ENCODE peak calls at places on chromosomes 1 and 21, in five cellular contexts. W is AG09309, A is fibroblast of pulmonary artery, F is astrocyte of the spinal cord, H is kidney. T is an unnamed sample.

GRCh38 chr1:172002725-172003345 is 161.5 kb downstream of the DNM3 start:
- DNase-seq in W (no peak), A (peak), F (peak), H (no peak), T (peak)

GRCh38 chr21:34889537-34890257 is 159.4 kb downstream of the RUNX1 start:
- DNase-seq in W (no peak), A (peak), F (peak), H (peak), T (no peak)

GRCh38 chr1:197736689-197737088 is 38.6 kb downstream of the DENND1B start:
- DNase-seq in W (peak), A (peak), F (peak), H (no peak), T (no peak)

GRCh38 chr1:22619252-22619651 is 17.2 kb upstream of the C1QA start:
- DNase-seq in W (no peak), A (no peak), F (no peak), H (no peak), T (no peak)

GRCh38 chr21:45330851-45331261 is 43.2 kb upstream of the POFUT2 start:
- DNase-seq in W (no peak), A (no peak), F (no peak), H (peak), T (no peak)

GRCh38 chr1:248686815-248687214 is 15.8 kb downstream of the OR14I1 start:
- DNase-seq in W (no peak), A (no peak), F (no peak), H (no peak), T (no peak)

GRCh38 chr21:45209046-45209445 is 78.6 kb downstream of the POFUT2 start:
- DNase-seq in W (peak), A (peak), F (peak), H (no peak), T (peak)

GRCh38 chr1:113928129-113928949 is 785 bp upstream of the HIPK1 start:
- DNase-seq in W (no peak), A (no peak), F (peak), H (no peak), T (no peak)

GRCh38 chr1:89808429-89809117 is 12.3 kb upstream of the LRRC8D start:
- DNase-seq in W (no peak), A (peak), F (peak), H (no peak), T (no peak)

GRCh38 chr1:204617256-204618147 is 68.0 kb downstream of the LRRN2 start:
- DNase-seq in W (no peak), A (no peak), F (no peak), H (peak), T (no peak)

GRCh38 chr1:157301477-157302198 is 163.4 kb upstream of the ETV3 start:
- DNase-seq in W (no peak), A (no peak), F (no peak), H (no peak), T (no peak)
- TF ChIP-seq CTCF in W (no peak), A (no peak), F (no peak), H (no peak), T (no peak)

GRCh38 chr1:43147625-43148319 is 24.3 kb downstream of the EBNA1BP2 start:
- DNase-seq in W (no peak), A (peak), F (peak), H (peak), T (peak)

GRCh38 chr1:43143441-43143888 is 28.6 kb downstream of the EBNA1BP2 start:
- DNase-seq in W (no peak), A (no peak), F (no peak), H (no peak), T (no peak)

GRCh38 chr1:43140583-43140982 is 31.5 kb downstream of the EBNA1BP2 start:
- DNase-seq in W (no peak), A (no peak), F (no peak), H (no peak), T (no peak)

GRCh38 chr1:43140010-43140409 is 32.1 kb downstream of the EBNA1BP2 start:
- DNase-seq in W (no peak), A (no peak), F (no peak), H (no peak), T (no peak)

GRCh38 chr1:43144228-43144627 is 27.9 kb downstream of the EBNA1BP2 start:
- DNase-seq in W (peak), A (peak), F (peak), H (no peak), T (peak)
- H3K4me3 ChIP-seq in W (no peak), A (no peak), F (no peak), H (no peak), T (no peak)

DNA sequence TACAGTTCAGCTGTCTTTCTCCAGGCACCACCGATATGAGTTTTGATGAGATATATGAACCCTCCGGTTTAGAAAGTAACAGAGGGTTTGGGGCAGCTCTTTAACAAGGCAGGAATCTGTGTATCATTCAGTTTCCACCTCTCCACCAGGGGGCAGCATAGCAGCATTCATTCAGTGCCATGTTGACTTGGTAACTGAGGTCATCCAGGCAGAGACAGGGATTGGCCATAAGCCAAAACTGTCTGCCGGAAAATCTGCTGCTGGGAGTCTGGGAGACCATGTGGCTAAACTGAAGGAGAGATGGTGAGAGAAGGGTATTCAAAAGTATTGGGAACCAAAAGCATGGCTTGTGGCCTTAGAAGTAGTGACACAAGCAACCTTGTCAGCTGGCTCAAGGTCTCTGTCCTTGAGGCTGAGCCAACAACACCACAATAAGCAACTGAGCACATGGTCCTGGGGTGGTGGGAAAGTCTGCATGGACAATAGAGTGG is 98.5 kb downstream of the LMX1A start:
- DNase-seq in W (peak), A (peak), F (peak), H (no peak), T (peak)
- TF ChIP-seq CTCF in W (peak), A (peak), F (peak), H (peak), T (peak)

GRCh38 chr1:238466459-238466858 is 575.7 kb upstream of the ZP4 start:
- DNase-seq in W (no peak), A (no peak), F (peak), H (no peak), T (no peak)

GRCh38 chr1:238468068-238468467 is 577.3 kb upstream of the ZP4 start:
- DNase-seq in W (no peak), A (no peak), F (no peak), H (no peak), T (no peak)

GRCh38 chr1:238474263-238474662 is 583.5 kb upstream of the ZP4 start:
- DNase-seq in W (no peak), A (no peak), F (no peak), H (no peak), T (no peak)

GRCh38 chr1:238465449-238465848 is 574.7 kb upstream of the ZP4 start:
- DNase-seq in W (no peak), A (no peak), F (peak), H (no peak), T (no peak)

GRCh38 chr1:238469146-238469601 is 578.5 kb upstream of the ZP4 start:
- DNase-seq in W (no peak), A (peak), F (peak), H (no peak), T (peak)
- H3K4me3 ChIP-seq in W (peak), A (no peak), F (peak), H (peak), T (peak)

GRCh38 chr1:164510435-164510834 is 48.5 kb upstream of the PBX1 start:
- DNase-seq in W (peak), A (peak), F (peak), H (no peak), T (no peak)
- TF ChIP-seq CTCF in W (peak), A (peak), F (peak), H (no peak), T (no peak)

DNA sequence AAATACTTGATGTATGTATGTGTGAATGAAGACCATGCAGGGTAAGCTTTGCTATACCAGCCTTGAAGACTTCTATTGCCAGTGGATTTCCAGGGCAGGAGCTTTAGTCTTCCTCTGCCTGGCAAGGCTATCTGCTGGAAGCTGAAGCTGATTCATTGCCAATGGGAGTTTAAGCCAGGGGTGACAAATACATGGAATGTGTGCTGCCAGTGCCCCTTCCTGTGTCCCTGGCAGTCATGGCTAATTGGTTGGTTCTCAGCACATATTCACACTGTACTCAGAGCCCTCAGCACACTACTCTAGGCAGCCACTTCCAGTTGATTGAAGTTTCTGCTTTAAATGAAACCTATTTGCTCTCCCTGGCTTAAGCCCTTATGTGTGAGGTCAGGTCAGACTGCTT is 1.5 kb downstream of the ZSCAN20 start:
- DNase-seq in W (no peak), A (no peak), F (no peak), H (no peak), T (no peak)
- H3K4me3 ChIP-seq in W (no peak), A (no peak), F (no peak), H (no peak), T (no peak)

GRCh38 chr1:167983797-167984196 is 46.9 kb upstream of the MPC2 start:
- DNase-seq in W (no peak), A (no peak), F (no peak), H (no peak), T (no peak)

GRCh38 chr1:167981933-167982332 is 45.1 kb upstream of the MPC2 start:
- DNase-seq in W (no peak), A (no peak), F (peak), H (no peak), T (peak)

GRCh38 chr1:167987174-167987573 is 50.3 kb upstream of the MPC2 start:
- DNase-seq in W (no peak), A (no peak), F (no peak), H (no peak), T (no peak)

DNA sequence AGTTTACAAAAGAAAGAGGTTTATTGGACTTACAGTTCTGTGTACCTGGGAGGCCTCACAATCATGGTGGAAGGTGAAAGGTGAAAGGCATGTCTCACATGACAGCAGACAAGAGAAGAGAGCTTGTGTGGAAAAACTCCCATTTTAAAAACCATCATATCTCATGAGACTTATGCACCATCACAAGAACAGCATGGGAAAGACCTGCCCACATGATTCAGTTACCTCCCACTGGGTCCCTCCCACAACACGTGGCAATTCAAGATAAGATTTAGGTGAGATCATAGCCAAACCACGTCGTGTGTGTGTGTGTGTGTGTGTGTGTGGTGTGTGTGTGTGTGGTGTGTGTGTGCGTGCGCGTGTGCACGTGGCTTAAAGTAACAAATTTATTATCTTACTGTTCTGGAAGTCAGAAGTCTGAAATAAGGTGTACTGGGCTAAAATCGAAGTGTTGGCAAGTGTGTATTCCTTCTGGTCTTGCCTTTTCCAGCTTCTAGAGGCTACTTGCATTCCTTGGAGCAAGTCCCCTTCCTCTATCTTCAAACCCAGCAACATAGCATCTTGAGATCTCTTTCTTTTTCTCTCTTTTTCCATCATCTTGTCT is 48.1 kb upstream of the MPC2 start:
- DNase-seq in W (no peak), A (no peak), F (peak), H (no peak), T (no peak)
- TF ChIP-seq CTCF in W (no peak), A (no peak), F (no peak), H (no peak), T (no peak)

GRCh38 chr21:38434913-38435533 is 63.3 kb downstream of the ERG start:
- DNase-seq in W (no peak), A (peak), F (peak), H (no peak), T (peak)
- H3K4me3 ChIP-seq in W (peak), A (no peak), F (peak), H (no peak), T (no peak)

GRCh38 chr1:181910905-181911304 is 150.6 kb downstream of the ZNF648 start:
- DNase-seq in W (no peak), A (no peak), F (no peak), H (no peak), T (no peak)
- TF ChIP-seq CTCF in W (no peak), A (no peak), F (no peak), H (no peak), T (peak)